ENCODE peak calls at places on chromosomes 6 and 20, in eight cellular contexts. E is SK-N-SH, M is A549, K is HCT116, C is GM23338, R is K562, U is GM12878, X is HepG2. W is an unnamed sample.

GRCh38 chr6:40894962-40895799 is 143.8 kb downstream of the UNC5CL start:
- DNase-seq in C (peak; percentile 89), M (peak; percentile 50), R (peak; percentile 57), K (peak; percentile 40), E (peak; percentile 36), U (no peak), X (peak; percentile 43), W (no peak)

GRCh38 chr20:59207742-59208357 is 44.2 kb downstream of the ZNF831 start:
- DNase-seq in C (peak; percentile 95), K (peak; percentile 16), R (peak; percentile 61), M (peak; percentile 28), U (peak; percentile 2), E (peak; percentile 50), X (peak; percentile 53), W (no peak)

GRCh38 chr20:824490-824889 is 9.0 kb upstream of the FAM110A start:
- DNase-seq in X (no peak), C (no peak), M (no peak), K (no peak), U (no peak), R (no peak), E (no peak), W (no peak)

GRCh38 chr20:30610751-30611150 is 646.7 kb upstream of the DEFB115 start:
- DNase-seq in R (no peak), X (no peak), U (no peak), M (no peak), K (no peak), C (no peak), E (no peak), W (no peak)

GRCh38 chr6:7421066-7421465 is 31.5 kb downstream of the RIOK1 start:
- DNase-seq in X (no peak), C (peak; percentile 35), R (no peak), M (no peak), K (no peak), E (no peak), U (no peak), W (no peak)

GRCh38 chr6:73798592-73798991 is 102.6 kb downstream of the CD109 start:
- DNase-seq in C (peak; percentile 60), M (peak; percentile 31), R (no peak), X (peak; percentile 66), K (peak; percentile 6), E (no peak), U (no peak), W (no peak)

GRCh38 chr20:61933481-61933950 is 132.2 kb downstream of the TAF4 start:
- DNase-seq in X (no peak), K (no peak), E (no peak), R (no peak), M (no peak), U (no peak), C (no peak), W (no peak)

GRCh38 chr6:159376443-159377182 is 207.4 kb downstream of the FNDC1 start:
- DNase-seq in U (no peak), C (no peak), E (no peak), R (no peak), M (no peak), X (no peak), K (no peak), W (no peak)

GRCh38 chr20:25250508-25250907 is 2.6 kb downstream of the PYGB start:
- DNase-seq in K (no peak), X (no peak), R (no peak), C (no peak), U (no peak), M (no peak), E (no peak), W (no peak)

GRCh38 chr6:12923644-12924235 is 207.2 kb downstream of the PHACTR1 start:
- DNase-seq in E (no peak), M (no peak), U (no peak), K (no peak), X (no peak), C (no peak), R (no peak), W (no peak)

GRCh38 chr6:163408352-163408991 is 6.0 kb upstream of the QKI start:
- DNase-seq in U (no peak), X (peak; percentile 91), K (no peak), R (no peak), C (no peak), M (peak; percentile 39), E (no peak), W (no peak)

GRCh38 chr20:53606364-53606985 is 12.8 kb upstream of the ZNF217 start:
- DNase-seq in E (no peak), K (no peak), X (peak; percentile 50), C (no peak), M (no peak), R (peak; percentile 8), U (no peak), W (no peak)

GRCh38 chr6:131199568-131200272 is 64.5 kb downstream of the AKAP7 start:
- DNase-seq in R (no peak), M (no peak), X (peak; percentile 63), U (peak; percentile 71), E (peak; percentile 16), K (peak; percentile 12), C (peak; percentile 93), W (peak; percentile 24)

GRCh38 chr6:16762265-16762546 is 946 bp upstream of the ATXN1 start:
- DNase-seq in M (peak; percentile 12), C (peak; percentile 59), R (no peak), E (no peak), U (no peak), K (no peak), X (no peak), W (no peak)

GRCh38 chr6:16762547-16763477 is 1.6 kb upstream of the ATXN1 start:
- DNase-seq in K (peak; percentile 83), U (no peak), R (peak; percentile 63), E (peak; percentile 61), M (peak; percentile 71), X (peak; percentile 82), C (peak; percentile 81), W (no peak)

GRCh38 chr6:16759646-16760535 is 1.4 kb downstream of the ATXN1 start:
- DNase-seq in E (peak; percentile 85), U (no peak), M (peak; percentile 43), K (no peak), C (peak; percentile 78), X (peak; percentile 71), R (peak; percentile 66), W (no peak)

GRCh38 chr6:16760536-16761468 is at the start of gene ATXN1:
- DNase-seq in R (peak; percentile 48), U (no peak), C (peak; percentile 69), M (peak; percentile 18), K (no peak), E (peak; percentile 80), X (peak; percentile 53), W (no peak)

GRCh38 chr6:16761469-16762264 is 407 bp upstream of the ATXN1 start:
- DNase-seq in M (peak; percentile 61), U (no peak), R (peak; percentile 64), X (peak; percentile 92), K (peak; percentile 74), C (peak; percentile 93), E (peak; percentile 79), W (no peak)
- TF ChIP-seq REST in M (no peak), U (no peak), R (peak; percentile 40), X (no peak), K (no peak), C (no peak), E (peak; percentile 0), W (no peak)

GRCh38 chr6:53257001-53257400 is 91.7 kb downstream of the ELOVL5 start:
- DNase-seq in C (no peak), X (no peak), E (no peak), K (no peak), U (no peak), M (no peak), R (no peak), W (no peak)
- H3K4me1 ChIP-seq in C (no peaks in the 10 kb centered on the region), X (no peaks in the 10 kb centered on the region), E (peaks cover 3% of the 10 kb centered on the region), K (no peaks in the 10 kb centered on the region), U (no peaks in the 10 kb centered on the region), M (no peaks in the 10 kb centered on the region), R (no peaks in the 10 kb centered on the region), W (no peaks in the 10 kb centered on the region)

DNA sequence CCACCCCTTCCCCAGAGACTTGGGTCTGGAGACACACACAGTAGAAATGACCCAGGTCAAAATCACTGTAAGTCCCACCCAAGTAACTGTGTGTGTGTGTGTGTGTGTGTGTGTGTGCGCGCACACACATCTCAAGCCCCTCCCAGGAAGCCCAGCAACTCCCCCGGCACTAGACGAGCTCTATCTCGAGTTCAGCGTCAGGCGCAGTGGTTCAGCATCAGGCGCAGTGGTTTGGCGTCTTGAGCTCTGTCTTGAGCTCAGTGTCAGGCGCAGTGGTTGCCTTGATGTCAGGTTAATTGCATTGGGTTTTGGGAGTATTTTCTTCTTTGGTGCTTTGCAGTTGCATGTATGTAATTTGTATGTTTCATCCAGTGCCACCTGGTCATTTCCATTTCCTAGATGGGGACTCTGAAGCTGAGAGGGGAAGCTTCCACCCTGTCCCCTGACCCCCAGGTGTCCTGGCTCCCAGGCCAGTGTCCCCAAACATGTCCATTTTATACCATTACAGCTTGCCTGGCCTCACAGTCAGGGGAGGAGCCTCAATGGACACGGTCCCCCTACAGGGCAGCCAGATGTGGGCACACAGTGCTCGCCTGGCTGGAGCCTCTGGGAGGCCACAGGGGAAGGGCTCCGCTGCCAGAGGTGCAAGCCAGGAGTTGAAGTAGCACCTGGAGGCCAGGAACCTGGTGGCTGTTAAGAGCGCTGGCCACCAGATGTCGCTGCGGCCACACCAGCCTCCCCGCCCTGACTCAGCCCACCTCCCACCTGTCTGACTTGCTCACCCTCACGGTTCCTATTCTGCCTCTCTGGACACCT is 107.8 kb downstream of the SULF2 start:
- DNase-seq in K (peak; percentile 51), R (peak; percentile 85), M (peak; percentile 59), E (peak; percentile 83), C (peak; percentile 86), X (peak; percentile 69), U (no peak), W (peak; percentile 22)
- TF ChIP-seq REST in K (no peak), R (no peak), M (no peak), E (no peak), C (no peak), X (no peak), U (no peak), W (no peak)

GRCh38 chr20:45908086-45908485 is 3.9 kb downstream of the PLTP start:
- DNase-seq in M (no peak), C (no peak), R (no peak), K (no peak), U (no peak), E (no peak), X (no peak), W (no peak)
- H3K4me1 ChIP-seq in M (peaks cover 26% of the 10 kb centered on the region), C (peaks cover 7% of the 10 kb centered on the region), R (peaks cover 51% of the 10 kb centered on the region), K (peaks cover 5% of the 10 kb centered on the region), U (peaks cover 15% of the 10 kb centered on the region), E (peaks cover 8% of the 10 kb centered on the region), X (peaks cover 70% of the 10 kb centered on the region), W (peaks cover 18% of the 10 kb centered on the region)

DNA sequence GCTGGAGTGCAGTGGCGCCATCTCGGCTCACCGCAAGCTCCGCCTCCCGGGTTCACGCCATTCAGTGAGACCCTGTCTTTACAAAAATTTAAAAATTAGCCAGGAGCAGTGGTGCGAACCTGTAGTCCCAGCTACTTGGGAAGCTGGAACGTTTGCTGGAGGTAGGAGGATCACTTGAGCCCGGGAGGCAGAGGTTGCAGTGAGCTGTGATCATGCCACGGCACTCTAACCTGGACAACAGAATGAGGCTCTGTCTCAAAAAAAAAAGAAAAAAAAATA is 5.7 kb upstream of the PARD6B start:
- DNase-seq in E (no peak), R (no peak), U (no peak), K (no peak), C (no peak), M (no peak), X (no peak), W (no peak)
- TF ChIP-seq REST in E (no peak), R (no peak), U (no peak), K (no peak), C (no peak), M (no peak), X (no peak), W (no peak)

GRCh38 chr6:26027491-26028211 is 59.6 kb upstream of the HFE start:
- DNase-seq in U (no peak), E (no peak), R (no peak), K (no peak), M (no peak), C (no peak), X (no peak), W (no peak)
- H3K4me1 ChIP-seq in U (peaks cover 12% of the 10 kb centered on the region), E (peaks cover 28% of the 10 kb centered on the region), R (peaks cover 9% of the 10 kb centered on the region), K (peaks cover 47% of the 10 kb centered on the region), M (peaks cover 48% of the 10 kb centered on the region), C (peaks cover 38% of the 10 kb centered on the region), X (peaks cover 51% of the 10 kb centered on the region), W (peaks cover 51% of the 10 kb centered on the region)